ENCODE peak calls at places on chromosomes 2 and 18, in four cellular contexts. G is Daoy, D is mesothelial cell of epicardium, O is lower leg skin. H is an unnamed sample.
A peak's percentile ranks its signal among the peaks of the same experiment; 100 is the strongest.

GRCh38 chr2:128500136-128500800 is 181.6 kb upstream of the HS6ST1 start:
- DNase-seq in G (no peak), D (no peak), O (peak; percentile 57), H (no peak)

GRCh38 chr2:53475320-53475719 is 292.3 kb upstream of the CHAC2 start:
- DNase-seq in G (peak; percentile 3), D (no peak), O (no peak), H (no peak)

GRCh38 chr2:151766421-151767153 is 32.3 kb upstream of the NEB start:
- DNase-seq in G (no peak), D (no peak), O (no peak), H (no peak)

GRCh38 chr2:232652505-232652851 is 19.1 kb downstream of the EFHD1 start:
- DNase-seq in G (no peak), D (no peak), O (no peak), H (no peak)

GRCh38 chr2:239495175-239495574 is 94.4 kb upstream of the HDAC4 start:
- DNase-seq in G (no peak), D (no peak), O (no peak), H (no peak)

GRCh38 chr18:21745234-21745633 is 4.6 kb downstream of the MIB1 start:
- DNase-seq in G (no peak), D (no peak), O (no peak), H (no peak)

GRCh38 chr18:12291161-12291560 is 16.9 kb upstream of the TUBB6 start:
- DNase-seq in G (no peak), D (no peak), O (no peak), H (peak; percentile 43)

GRCh38 chr2:138104071-138104470 is 139.8 kb downstream of the HNMT start:
- DNase-seq in G (no peak), D (no peak), O (no peak), H (no peak)

GRCh38 chr2:73997813-73998212 is 13.1 kb downstream of the TET3 start:
- DNase-seq in G (no peak), D (no peak), O (no peak), H (no peak)

GRCh38 chr18:31104444-31104843 is 2.2 kb upstream of the DSC2 start:
- DNase-seq in G (no peak), D (no peak), O (no peak), H (no peak)

GRCh38 chr2:222668755-222669154 is 2.7 kb upstream of the MOGAT1 start:
- DNase-seq in G (no peak), D (no peak), O (no peak), H (no peak)

GRCh38 chr2:68127358-68128242 is 30.1 kb upstream of the PNO1 start:
- DNase-seq in G (no peak), D (no peak), O (no peak), H (no peak)

GRCh38 chr2:241503776-241504392 is 4.5 kb downstream of the STK25 start:
- DNase-seq in G (no peak), D (no peak), O (no peak), H (no peak)

GRCh38 chr2:29260151-29260772 is 145.0 kb downstream of the CLIP4 start:
- DNase-seq in G (peak; percentile 28), D (no peak), O (no peak), H (no peak)

GRCh38 chr2:196565106-196565505 is 74.4 kb upstream of the CCDC150 start:
- DNase-seq in G (no peak), D (no peak), O (no peak), H (no peak)

GRCh38 chr2:40404500-40404899 is 47.4 kb downstream of the SLC8A1 start:
- DNase-seq in G (no peak), D (no peak), O (no peak), H (no peak)